ENCODE peak calls at places on chromosome 19, in six cellular contexts. E, P, S, K, R and G are unnamed samples.

GRCh38 chr19:19595171-19595701 is 23.3 kb downstream of the PBX4 start:
- DNase-seq in E (no peak), P (no peak), S (no peak), K (no peak), R (no peak), G (peak; percentile 79)

GRCh38 chr19:2042485-2043268 is 8.4 kb downstream of the MKNK2 start:
- DNase-seq in E (no peak), P (no peak), S (no peak), K (no peak), R (no peak), G (no peak)

GRCh38 chr19:47509973-47510372 is 4.9 kb downstream of the NAPA start:
- DNase-seq in E (no peak), P (no peak), S (no peak), K (no peak), R (peak; percentile 60), G (no peak)

GRCh38 chr19:48962029-48962848 is 2.9 kb upstream of the FTL start:
- DNase-seq in E (peak; percentile 94), P (peak; percentile 81), S (peak; percentile 89), K (no peak), R (no peak), G (peak; percentile 87)

GRCh38 chr19:3115916-3116602 is 19.8 kb upstream of the GNA15 start:
- DNase-seq in E (peak; percentile 36), P (no peak), S (no peak), K (no peak), R (no peak), G (no peak)

GRCh38 chr19:5983367-5983955 is 5.5 kb upstream of the RANBP3 start:
- DNase-seq in E (no peak), P (no peak), S (no peak), K (no peak), R (no peak), G (peak; percentile 78)

GRCh38 chr19:2117215-2117960 is 20.7 kb downstream of the IZUMO4 start:
- DNase-seq in E (no peak), P (no peak), S (no peak), K (no peak), R (no peak), G (no peak)

GRCh38 chr19:15869109-15869555 is 28.7 kb downstream of the CYP4F2 start:
- DNase-seq in E (peak; percentile 56), P (peak; percentile 60), S (peak; percentile 88), K (no peak), R (peak; percentile 24), G (peak; percentile 98)

GRCh38 chr19:31956771-31957170 is 388.6 kb upstream of the ZNF507 start:
- DNase-seq in E (no peak), P (no peak), S (no peak), K (no peak), R (no peak), G (no peak)

GRCh38 chr19:44142014-44142523 is 715 bp downstream of the ZNF234 start:
- DNase-seq in E (no peak), P (peak; percentile 2), S (peak; percentile 22), K (no peak), R (peak; percentile 36), G (peak; percentile 12)

GRCh38 chr19:45999653-46000121 is 4.4 kb downstream of the CCDC61 start:
- DNase-seq in E (peak; percentile 45), P (no peak), S (peak; percentile 57), K (no peak), R (no peak), G (no peak)

GRCh38 chr19:45578861-45579260 is 5.7 kb downstream of the OPA3 start:
- DNase-seq in E (no peak), P (no peak), S (no peak), K (no peak), R (no peak), G (no peak)

GRCh38 chr19:3618811-3619630 is 7.6 kb downstream of the CACTIN start:
- DNase-seq in E (no peak), P (no peak), S (peak; percentile 23), K (no peak), R (no peak), G (no peak)

GRCh38 chr19:3302755-3303154 is 63.6 kb upstream of the NFIC start:
- DNase-seq in E (peak; percentile 68), P (no peak), S (no peak), K (no peak), R (no peak), G (peak; percentile 30)

GRCh38 chr19:45716314-45717130 is 14.2 kb downstream of the FBXO46 start:
- DNase-seq in E (peak; percentile 36), P (no peak), S (peak; percentile 39), K (no peak), R (peak; percentile 49), G (peak; percentile 9)

GRCh38 chr19:38036707-38037106 is 129.7 kb downstream of the SIPA1L3 start:
- DNase-seq in E (no peak), P (no peak), S (no peak), K (no peak), R (no peak), G (no peak)

GRCh38 chr19:6736169-6736916 is 1.0 kb downstream of the GPR108 start:
- DNase-seq in E (peak; percentile 87), P (peak; percentile 81), S (peak; percentile 70), K (peak; percentile 67), R (peak; percentile 84), G (peak; percentile 89)

GRCh38 chr19:53879145-53880037 is 2.6 kb upstream of the PRKCG start:
- DNase-seq in E (peak; percentile 92), P (peak; percentile 86), S (peak; percentile 91), K (no peak), R (peak; percentile 91), G (peak; percentile 90)

GRCh38 chr19:44602071-44602470 is 11.3 kb upstream of the IGSF23 start:
- DNase-seq in E (no peak), P (no peak), S (no peak), K (no peak), R (no peak), G (no peak)

GRCh38 chr19:46609511-46610412 is 8.6 kb downstream of the CALM3 start:
- DNase-seq in E (no peak), P (no peak), S (no peak), K (no peak), R (no peak), G (no peak)

GRCh38 chr19:56507446-56508281 is at the start of gene ZNF471:
- DNase-seq in E (peak; percentile 79), P (no peak), S (no peak), K (no peak), R (peak; percentile 99), G (peak; percentile 47)

GRCh38 chr19:48271531-48272151 is 1.8 kb downstream of the ZNF114 start:
- DNase-seq in E (peak; percentile 90), P (peak; percentile 67), S (no peak), K (no peak), R (peak; percentile 31), G (peak; percentile 99)

GRCh38 chr19:2716275-2716650 is 4.9 kb downstream of the DIRAS1 start:
- DNase-seq in E (no peak), P (no peak), S (no peak), K (no peak), R (no peak), G (no peak)

GRCh38 chr19:46035986-46036744 is 4.6 kb downstream of the IGFL4 start:
- DNase-seq in E (no peak), P (no peak), S (no peak), K (no peak), R (no peak), G (no peak)

GRCh38 chr19:58367698-58368454 is 5.3 kb upstream of the ZNF497 start:
- DNase-seq in E (no peak), P (no peak), S (no peak), K (no peak), R (no peak), G (no peak)

GRCh38 chr19:58366576-58367430 is 4.3 kb upstream of the ZNF497 start:
- DNase-seq in E (no peak), P (no peak), S (no peak), K (no peak), R (no peak), G (peak; percentile 37)

GRCh38 chr19:58362272-58362994 is at the start of gene ZNF497:
- DNase-seq in E (peak; percentile 99), P (peak; percentile 91), S (peak; percentile 98), K (peak; percentile 86), R (peak; percentile 98), G (peak; percentile 97)

GRCh38 chr19:58361900-58362271 is 665 bp downstream of the ZNF497 start:
- DNase-seq in E (peak; percentile 82), P (peak; percentile 49), S (peak; percentile 64), K (no peak), R (no peak), G (peak; percentile 78)

GRCh38 chr19:58364127-58364526 is 1.6 kb upstream of the ZNF497 start:
- DNase-seq in E (no peak), P (no peak), S (no peak), K (no peak), R (no peak), G (peak; percentile 89)
- H3K4me3 ChIP-seq in E (no peak overlapping the region), P (no peak overlapping the region), S (no peak overlapping the region), K (no peak overlapping the region), R (no peak overlapping the region), G (no peak overlapping the region)

GRCh38 chr19:36182612-36183454 is 30.6 kb upstream of the COX7A1 start:
- DNase-seq in E (peak; percentile 35), P (no peak), S (no peak), K (no peak), R (no peak), G (no peak)
- TF ChIP-seq MYC in E (no peak), P (no peak), S (no peak), K (no peak), R (no peak), G (no peak)

DNA sequence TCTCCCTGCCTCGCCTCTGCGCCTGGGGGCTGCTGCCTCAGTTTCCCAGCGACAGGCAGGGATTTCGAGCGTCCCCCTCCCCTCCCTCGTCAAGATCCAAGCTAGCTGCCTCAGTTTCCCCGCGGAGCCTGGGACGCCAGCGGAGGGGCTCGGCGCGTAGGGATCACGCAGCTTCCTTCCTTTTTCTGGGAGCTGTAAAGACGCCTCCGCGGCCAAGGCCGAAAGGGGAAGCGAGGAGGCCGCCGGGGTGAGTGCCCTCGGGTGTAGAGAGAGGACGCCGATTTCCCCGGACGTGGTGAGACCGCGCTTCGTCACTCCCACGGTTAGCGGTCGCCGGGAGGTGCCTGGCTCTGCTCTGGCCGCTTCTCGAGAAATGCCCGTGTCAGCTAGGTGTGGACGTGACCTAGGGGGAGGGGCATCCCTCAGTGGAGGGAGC is 722 bp upstream of the ICAM1 start:
- DNase-seq in E (no peak), P (no peak), S (peak; percentile 48), K (no peak), R (no peak), G (peak; percentile 100)
- H3K4me3 ChIP-seq in E (peak overlapping the region; percentile 9), P (peak overlapping the region; percentile 81), S (peak overlapping the region; percentile 48), K (peak overlapping the region; percentile 92), R (peak overlapping the region; percentile 7), G (peak overlapping the region; percentile 42)

GRCh38 chr19:34364830-34365462 is at the start of gene GPI:
- DNase-seq in E (peak; percentile 71), P (peak; percentile 61), S (peak; percentile 80), K (no peak), R (peak; percentile 28), G (peak; percentile 67)
- TF ChIP-seq MYC in E (peak; percentile 78), P (peak; percentile 38), S (no peak), K (peak; percentile 83), R (no peak), G (peak; percentile 25)